ENCODE peak calls at places on chromosome 14, in six cellular contexts. F, H, M, D, O and U are unnamed samples.

GRCh38 chr14:53849549-53849948 is 107.1 kb downstream of the BMP4 start:
- DNase-seq in F (no peak), H (no peak), M (no peak), D (no peak), O (no peak), U (no peak)

GRCh38 chr14:96461950-96462798 is 40.0 kb upstream of the PAPOLA start:
- DNase-seq in F (no peak), H (no peak), M (no peak), D (no peak), O (no peak), U (no peak)

GRCh38 chr14:100802766-100803693 is 22.9 kb upstream of the MEG3 start:
- DNase-seq in F (no peak), H (no peak), M (no peak), D (no peak), O (no peak), U (no peak)

GRCh38 chr14:41280745-41281144 is 325.9 kb upstream of the LRFN5 start:
- DNase-seq in F (no peak), H (no peak), M (peak), D (no peak), O (no peak), U (no peak)

GRCh38 chr14:99534333-99534732 is 53.1 kb downstream of the CCNK start:
- DNase-seq in F (no peak), H (no peak), M (no peak), D (no peak), O (no peak), U (no peak)

GRCh38 chr14:84361476-84361875 is 1168.5 kb upstream of the FLRT2 start:
- DNase-seq in F (no peak), H (no peak), M (no peak), D (no peak), O (no peak), U (no peak)

GRCh38 chr14:94572637-94573303 is 8.5 kb upstream of the SERPINA5 start:
- DNase-seq in F (no peak), H (no peak), M (no peak), D (no peak), O (no peak), U (no peak)

GRCh38 chr14:73700325-73700724 is 13.9 kb downstream of the PNMA1 start:
- DNase-seq in F (no peak), H (no peak), M (no peak), D (no peak), O (no peak), U (no peak)

GRCh38 chr14:43003845-43004244 is 1397.2 kb downstream of the LRFN5 start:
- DNase-seq in F (no peak), H (no peak), M (peak), D (no peak), O (no peak), U (no peak)

GRCh38 chr14:75742867-75743266 is 81.8 kb downstream of the TTLL5 start:
- DNase-seq in F (no peak), H (no peak), M (no peak), D (no peak), O (no peak), U (no peak)

GRCh38 chr14:93104961-93105360 is 10.8 kb downstream of the ITPK1 start:
- DNase-seq in F (no peak), H (no peak), M (no peak), D (no peak), O (no peak), U (no peak)

GRCh38 chr14:92122351-92122677 is 545 bp downstream of the CPSF2 start:
- DNase-seq in F (no peak), H (no peak), M (peak), D (peak), O (no peak), U (no peak)

GRCh38 chr14:45258805-45259204 is 5.8 kb upstream of the MIS18BP1 start:
- DNase-seq in F (no peak), H (no peak), M (no peak), D (no peak), O (no peak), U (no peak)

GRCh38 chr14:45267084-45267483 is 14.1 kb upstream of the MIS18BP1 start:
- DNase-seq in F (no peak), H (no peak), M (peak), D (no peak), O (no peak), U (no peak)

GRCh38 chr14:45262637-45263036 is 9.6 kb upstream of the MIS18BP1 start:
- DNase-seq in F (no peak), H (no peak), M (peak), D (no peak), O (no peak), U (no peak)

GRCh38 chr14:45258073-45258472 is 5.1 kb upstream of the MIS18BP1 start:
- DNase-seq in F (no peak), H (no peak), M (no peak), D (no peak), O (no peak), U (no peak)

DNA sequence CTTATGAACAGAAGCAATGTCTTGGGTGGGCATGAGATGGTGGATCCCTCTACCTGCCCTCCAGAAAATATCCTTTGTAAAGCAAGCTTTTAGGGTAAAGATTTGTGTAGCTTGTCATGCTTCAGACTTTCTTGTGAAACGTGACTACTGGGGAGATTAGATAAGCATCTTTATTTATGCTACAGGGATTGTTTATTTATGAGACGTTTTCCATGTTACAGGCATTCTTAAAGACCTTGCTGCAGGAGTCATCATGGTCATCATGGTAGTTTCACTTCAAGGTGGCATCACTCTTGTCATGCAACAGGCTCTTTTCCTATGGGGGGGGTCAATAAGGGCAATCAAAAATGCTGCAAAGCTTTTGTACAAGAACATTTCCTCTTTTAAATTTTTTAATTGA is 8.2 kb upstream of the MIS18BP1 start:
- DNase-seq in F (no peak), H (no peak), M (no peak), D (no peak), O (no peak), U (no peak)
- H3K4me3 ChIP-seq in F (no peak), H (no peak), M (no peak), D (no peak), O (no peak), U (no peak)

GRCh38 chr14:80356413-80356812 is 145.1 kb upstream of the DIO2 start:
- DNase-seq in F (no peak), H (no peak), M (peak), D (no peak), O (no peak), U (no peak)
- TF ChIP-seq CTCF in F (no peak), H (no peak), M (peak), D (peak), O (peak), U (peak)

GRCh38 chr14:103073876-103074698 is 9.9 kb upstream of the LBHD2 start:
- DNase-seq in F (no peak), H (no peak), M (peak), D (no peak), O (no peak), U (no peak)

GRCh38 chr14:103072595-103073366 is 11.2 kb upstream of the LBHD2 start:
- DNase-seq in F (no peak), H (no peak), M (no peak), D (no peak), O (no peak), U (no peak)

GRCh38 chr14:103073367-103073875 is 10.6 kb upstream of the LBHD2 start:
- DNase-seq in F (no peak), H (no peak), M (no peak), D (no peak), O (no peak), U (no peak)

GRCh38 chr14:103071544-103072251 is 12.3 kb upstream of the LBHD2 start:
- DNase-seq in F (no peak), H (no peak), M (peak), D (no peak), O (no peak), U (no peak)

GRCh38 chr14:103074699-103075341 is 9.2 kb upstream of the LBHD2 start:
- DNase-seq in F (no peak), H (peak), M (peak), D (no peak), O (no peak), U (no peak)
- H3K4me3 ChIP-seq in F (peak), H (peak), M (peak), D (peak), O (peak), U (peak)

GRCh38 chr14:71705460-71705859 is 226.8 kb upstream of the RGS6 start:
- DNase-seq in F (no peak), H (no peak), M (no peak), D (peak), O (no peak), U (no peak)
- TF ChIP-seq CTCF in F (no peak), H (no peak), M (no peak), D (peak), O (no peak), U (no peak)

GRCh38 chr14:105181542-105182295 is 607 bp upstream of the NUDT14 start:
- DNase-seq in F (no peak), H (no peak), M (no peak), D (no peak), O (no peak), U (no peak)
- H3K4me3 ChIP-seq in F (no peak), H (peak), M (peak), D (no peak), O (peak), U (no peak)